ENCODE peak calls at places on chromosomes 12 and 14, in eight cellular contexts. G is heart left ventricle, S is stomach, Q is fibroblast of lung, V is uterus, K is transverse colon, O is mucosa of descending colon, T is IMR-90. E is an unnamed sample.

GRCh38 chr12:104138747-104139186 is 757 bp upstream of the NFYB start:
- DNase-seq in G (no peak), S (no peak), Q (peak; percentile 17), V (peak; percentile 28), K (peak; percentile 12), O (no peak), T (no peak), E (no peak)

GRCh38 chr12:71551529-71551928 is 111.9 kb downstream of the LGR5 start:
- DNase-seq in G (no peak), S (no peak), Q (peak; percentile 48), V (no peak), K (no peak), O (no peak), T (peak; percentile 15), E (peak; percentile 10)

GRCh38 chr14:77322209-77322902 is 1.5 kb downstream of the GSTZ1 start:
- DNase-seq in G (no peak), S (no peak), Q (no peak), V (no peak), K (no peak), O (no peak), T (no peak), E (no peak)

GRCh38 chr12:102478416-102479098 is 1.8 kb downstream of the IGF1 start:
- DNase-seq in G (no peak), S (peak; percentile 28), Q (no peak), V (no peak), K (peak; percentile 33), O (no peak), T (no peak), E (no peak)

GRCh38 chr12:131896811-131897270 is 2.4 kb downstream of the ULK1 start:
- DNase-seq in G (no peak), S (no peak), Q (no peak), V (peak; percentile 94), K (no peak), O (peak; percentile 76), T (no peak), E (peak; percentile 34)

GRCh38 chr14:76775695-76776305 is 14.5 kb downstream of the VASH1 start:
- DNase-seq in G (no peak), S (no peak), Q (no peak), V (peak; percentile 16), K (no peak), O (no peak), T (no peak), E (no peak)

GRCh38 chr12:64767495-64767894 is 8.3 kb upstream of the GNS start:
- DNase-seq in G (no peak), S (no peak), Q (no peak), V (no peak), K (no peak), O (no peak), T (no peak), E (no peak)

GRCh38 chr12:48677782-48678181 is 4.3 kb downstream of the KANSL2 start:
- DNase-seq in G (no peak), S (no peak), Q (peak; percentile 41), V (no peak), K (no peak), O (no peak), T (peak; percentile 41), E (no peak)

GRCh38 chr14:90483551-90483950 is 86.7 kb downstream of the CALM1 start:
- DNase-seq in G (peak; percentile 61), S (peak; percentile 67), Q (no peak), V (no peak), K (peak; percentile 49), O (peak; percentile 53), T (no peak), E (no peak)

GRCh38 chr14:90521121-90521929 is 124.5 kb downstream of the CALM1 start:
- DNase-seq in G (peak; percentile 44), S (peak; percentile 55), Q (no peak), V (peak; percentile 72), K (no peak), O (no peak), T (no peak), E (no peak)

GRCh38 chr14:100339757-100340453 is 16.8 kb downstream of the SLC25A47 start:
- DNase-seq in G (no peak), S (no peak), Q (no peak), V (no peak), K (no peak), O (no peak), T (no peak), E (no peak)
- H3K4me3 ChIP-seq in G (no peak overlapping the region), S (no peak overlapping the region), Q (no peak overlapping the region), V (no peak overlapping the region), K (no peak overlapping the region), O (no peak overlapping the region), T (no peak overlapping the region), E (no peak overlapping the region)

GRCh38 chr14:96741151-96741977 is 55.8 kb upstream of the VRK1 start:
- DNase-seq in G (peak; percentile 48), S (peak; percentile 68), Q (peak; percentile 31), V (peak; percentile 42), K (peak; percentile 49), O (peak; percentile 76), T (peak; percentile 15), E (no peak)
- TF ChIP-seq CTCF in G (peak; percentile 88), S (peak; percentile 90), Q (peak; percentile 63), V (peak; percentile 71), K (peak; percentile 92), O (peak; percentile 95), T (peak; percentile 80), E (peak; percentile 74)

DNA sequence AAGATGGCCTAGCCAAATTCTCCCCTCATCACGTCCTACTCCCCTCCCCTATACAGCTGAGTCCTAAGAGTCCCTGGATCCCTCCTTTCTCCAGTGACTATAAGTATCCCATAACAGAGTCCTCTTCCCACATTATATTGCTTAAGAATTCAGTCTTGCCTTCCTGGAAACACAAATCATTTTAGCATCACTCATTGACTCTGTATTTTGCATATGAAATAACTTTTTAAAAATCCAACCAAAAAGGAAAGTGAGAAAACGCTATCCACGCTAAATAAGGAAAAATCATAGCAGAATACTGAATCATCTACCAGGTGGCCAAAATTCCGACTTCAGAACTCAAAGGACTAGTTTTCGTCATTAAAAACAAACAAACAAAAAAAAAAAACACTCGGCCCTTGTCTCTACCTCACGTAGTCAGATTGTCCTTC is 130.2 kb downstream of the GCH1 start:
- DNase-seq in G (no peak), S (no peak), Q (peak; percentile 60), V (no peak), K (no peak), O (no peak), T (peak; percentile 59), E (no peak)
- H3K36me3 ChIP-seq in G (peaks cover 52% of the 10 kb centered on the region), S (peaks cover 59% of the 10 kb centered on the region), Q (peaks cover 14% of the 10 kb centered on the region), V (no peaks in the 10 kb centered on the region), K (no peaks in the 10 kb centered on the region), O (no peaks in the 10 kb centered on the region), T (peaks cover 43% of the 10 kb centered on the region), E (peaks cover 1% of the 10 kb centered on the region)

GRCh38 chr14:29222671-29223268 is 456.2 kb downstream of the FOXG1 start:
- DNase-seq in G (no peak), S (no peak), Q (peak; percentile 83), V (no peak), K (no peak), O (no peak), T (peak; percentile 73), E (no peak)
- H3K4me3 ChIP-seq in G (no peak overlapping the region), S (no peak overlapping the region), Q (no peak overlapping the region), V (no peak overlapping the region), K (no peak overlapping the region), O (no peak overlapping the region), T (no peak overlapping the region), E (no peak overlapping the region)

DNA sequence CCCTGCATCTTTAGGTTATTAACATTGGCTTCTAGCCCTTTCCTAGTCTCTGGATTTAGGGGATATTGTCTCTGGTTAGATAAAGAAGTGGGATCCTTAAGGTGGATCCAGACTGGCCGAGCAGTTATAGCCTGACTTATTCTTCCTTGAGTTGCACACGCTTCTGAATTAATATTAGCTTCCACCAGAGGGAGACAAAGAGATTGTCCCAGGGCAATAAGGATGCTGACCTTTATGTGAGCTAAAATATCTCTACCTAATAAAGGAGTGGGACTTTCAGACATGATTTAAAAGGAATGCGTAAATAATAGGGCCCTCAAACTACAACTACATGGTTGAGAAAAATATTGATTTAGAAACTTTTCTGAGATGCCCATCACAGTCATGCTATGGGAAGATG is 139.7 kb downstream of the SLCO1B3 start:
- DNase-seq in G (no peak), S (no peak), Q (no peak), V (no peak), K (no peak), O (no peak), T (no peak), E (no peak)
- TF ChIP-seq CTCF in G (peak; percentile 21), S (peak; percentile 45), Q (no peak), V (no peak), K (peak; percentile 27), O (peak; percentile 34), T (no peak), E (peak; percentile 41)

GRCh38 chr14:95522556-95522955 is 6.1 kb upstream of the SYNE3 start:
- DNase-seq in G (no peak), S (no peak), Q (no peak), V (no peak), K (no peak), O (no peak), T (no peak), E (no peak)

GRCh38 chr14:95522116-95522515 is 5.7 kb upstream of the SYNE3 start:
- DNase-seq in G (no peak), S (no peak), Q (no peak), V (no peak), K (no peak), O (no peak), T (no peak), E (no peak)

GRCh38 chr14:95519699-95520098 is 3.2 kb upstream of the SYNE3 start:
- DNase-seq in G (peak; percentile 63), S (peak; percentile 61), Q (peak; percentile 87), V (peak; percentile 74), K (peak; percentile 71), O (no peak), T (peak; percentile 77), E (no peak)

GRCh38 chr14:95520346-95520745 is 3.9 kb upstream of the SYNE3 start:
- DNase-seq in G (peak; percentile 19), S (no peak), Q (no peak), V (no peak), K (no peak), O (no peak), T (no peak), E (no peak)

GRCh38 chr14:95521001-95521400 is 4.6 kb upstream of the SYNE3 start:
- DNase-seq in G (peak; percentile 14), S (no peak), Q (no peak), V (no peak), K (no peak), O (no peak), T (no peak), E (no peak)
- H3K36me3 ChIP-seq in G (no peaks in the 10 kb centered on the region), S (no peaks in the 10 kb centered on the region), Q (no peaks in the 10 kb centered on the region), V (no peaks in the 10 kb centered on the region), K (no peaks in the 10 kb centered on the region), O (no peaks in the 10 kb centered on the region), T (no peaks in the 10 kb centered on the region), E (no peaks in the 10 kb centered on the region)

DNA sequence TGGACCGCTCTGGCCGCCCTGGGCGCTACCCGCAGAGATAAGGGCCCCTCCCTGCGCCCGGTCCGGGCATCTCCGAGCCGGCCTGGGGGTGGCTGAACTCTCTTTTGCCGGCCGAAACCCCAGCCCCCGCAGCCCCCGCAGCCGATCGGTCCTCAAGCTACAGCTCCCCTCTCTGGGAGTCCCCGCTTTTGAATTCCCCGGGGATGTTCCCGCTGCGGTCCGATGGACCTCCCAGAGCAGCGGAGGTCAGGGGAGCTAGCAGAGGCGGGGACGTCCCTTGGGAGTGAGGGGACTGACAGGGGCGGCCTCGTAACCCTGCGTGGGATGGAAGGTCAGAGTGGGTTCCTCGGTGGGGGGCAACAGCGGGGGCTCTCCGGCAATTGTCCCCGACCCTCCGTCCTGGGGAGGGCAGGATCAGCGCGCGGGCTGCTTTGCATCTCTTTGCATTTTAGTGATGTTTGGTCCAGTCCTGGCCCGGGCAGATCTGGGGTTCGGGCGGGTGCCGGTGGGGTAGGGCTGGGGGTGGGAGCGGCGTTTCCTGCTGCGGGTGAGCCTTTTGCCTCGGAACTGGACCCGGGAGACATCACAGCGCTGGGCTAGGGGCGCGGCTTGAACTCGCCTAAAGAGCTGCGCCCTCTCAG is at the start of gene CRIP1:
- DNase-seq in G (peak; percentile 47), S (no peak), Q (no peak), V (no peak), K (no peak), O (no peak), T (no peak), E (no peak)
- H3K4me3 ChIP-seq in G (peak within 1 kb of the TSS; percentile 45), S (peak within 1 kb of the TSS; percentile 46), Q (no peak within 1 kb of the TSS), V (peak within 1 kb of the TSS; percentile 32), K (peak within 1 kb of the TSS; percentile 64), O (peak within 1 kb of the TSS; percentile 39), T (no peak within 1 kb of the TSS), E (peak within 1 kb of the TSS; percentile 37)

E was measured in kidney epithelial cell.